ENCODE peak calls at places on chromosomes 6 and 20, in five cellular contexts. E is H1, S is mesenchymal stem cell, W is H9, K is neuronal stem cell. V is an unnamed sample.

GRCh38 chr20:12173333-12173732 is 255.6 kb downstream of the BTBD3 start:
- DNase-seq in W (no peak), S (no peak), E (no peak), K (no peak), V (no peak)

GRCh38 chr6:82006027-82006738 is 241.4 kb downstream of the IBTK start:
- DNase-seq in K (no peak), S (peak; percentile 45), E (no peak), W (peak; percentile 46), V (peak; percentile 78)

GRCh38 chr6:170555305-170555704 is 1.1 kb downstream of the TBP start:
- DNase-seq in E (no peak), W (no peak), K (no peak), S (no peak), V (no peak)

GRCh38 chr6:56450376-56450775 is 192.3 kb downstream of the DST start:
- DNase-seq in K (no peak), S (no peak), W (no peak), E (no peak), V (no peak)

GRCh38 chr6:165232277-165232654 is 77.1 kb downstream of the C6orf118 start:
- DNase-seq in E (no peak), K (no peak), W (no peak), S (no peak), V (no peak)

GRCh38 chr6:37777272-37777736 is 42.2 kb upstream of the ZFAND3 start:
- DNase-seq in W (peak; percentile 64), S (no peak), E (no peak), K (no peak), V (no peak)

GRCh38 chr20:51517839-51518238 is 24.7 kb downstream of the NFATC2 start:
- DNase-seq in E (no peak), W (no peak), S (no peak), K (no peak), V (no peak)

GRCh38 chr6:109456710-109457595 is 1.4 kb upstream of the MICAL1 start:
- DNase-seq in S (no peak), E (no peak), W (no peak), K (no peak), V (no peak)

GRCh38 chr20:46400253-46400652 is 6.2 kb downstream of the ELMO2 start:
- DNase-seq in S (peak; percentile 91), E (no peak), W (no peak), K (no peak), V (peak; percentile 39)

GRCh38 chr20:8639112-8639778 is 429.6 kb upstream of the PLCB4 start:
- DNase-seq in S (no peak), E (no peak), K (no peak), W (no peak), V (no peak)

GRCh38 chr6:163413054-163413344 is 1.5 kb upstream of the QKI start:
- DNase-seq in W (no peak), E (no peak), S (no peak), K (no peak), V (no peak)

GRCh38 chr6:18284261-18284660 is 19.9 kb upstream of the DEK start:
- DNase-seq in S (no peak), W (no peak), E (no peak), K (no peak), V (no peak)

GRCh38 chr6:56695702-56696101 is 53.0 kb upstream of the DST start:
- DNase-seq in W (no peak), K (no peak), S (no peak), E (no peak), V (no peak)

GRCh38 chr6:152576525-152576924 is 60.6 kb downstream of the SYNE1 start:
- DNase-seq in E (no peak), S (no peak), W (no peak), K (no peak), V (no peak)

GRCh38 chr6:41787219-41787917 is at the start of gene TOMM6:
- DNase-seq in E (peak; percentile 77), K (peak; percentile 95), S (peak; percentile 96), W (peak; percentile 96), V (peak; percentile 96)

GRCh38 chr6:16432075-16433032 is 194.0 kb downstream of the GMPR start:
- DNase-seq in S (no peak), K (no peak), E (no peak), W (no peak), V (no peak)

GRCh38 chr6:63882208-63882607 is 246.6 kb downstream of the PHF3 start:
- DNase-seq in S (no peak), W (peak; percentile 37), E (no peak), K (no peak), V (no peak)

GRCh38 chr6:97462944-97463343 is 179.9 kb upstream of the MMS22L start:
- DNase-seq in S (no peak), W (no peak), E (no peak), K (no peak), V (no peak)

GRCh38 chr6:157974341-157974894 is 7.2 kb upstream of the SYNJ2 start:
- DNase-seq in E (no peak), W (no peak), S (no peak), K (no peak), V (peak; percentile 56)
- H2AK5ac ChIP-seq in E (peak overlapping the region; percentile 65), W (no peak overlapping the region), S (no peak overlapping the region), K (no peak overlapping the region), V (no peak overlapping the region)

DNA sequence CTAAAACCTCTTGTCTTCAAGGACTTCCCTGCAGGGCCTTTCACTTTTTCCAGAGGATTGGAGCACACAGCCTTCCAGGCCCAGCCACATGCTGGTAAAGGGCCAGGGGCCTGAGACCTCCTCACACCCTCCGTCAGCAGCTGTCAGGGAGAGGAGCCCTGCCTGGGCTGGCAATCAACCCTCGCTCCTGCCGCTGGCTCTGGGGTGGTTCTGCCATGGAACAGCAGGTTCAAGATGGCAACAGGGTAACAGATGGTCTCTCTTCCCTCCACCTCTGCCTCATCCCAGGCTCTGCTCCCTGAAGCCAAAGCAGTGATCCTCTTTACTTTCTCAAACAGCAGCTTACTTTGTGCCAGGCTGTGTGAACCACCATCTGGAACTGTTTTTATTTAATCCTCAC is 23.8 kb downstream of the PCNA start:
- DNase-seq in K (no peak), S (no peak), E (no peak), W (no peak), V (no peak)
- H2BK12ac ChIP-seq in K (no peak overlapping the region), S (no peak overlapping the region), E (no peak overlapping the region), W (no peak overlapping the region), V (no peak overlapping the region)

DNA sequence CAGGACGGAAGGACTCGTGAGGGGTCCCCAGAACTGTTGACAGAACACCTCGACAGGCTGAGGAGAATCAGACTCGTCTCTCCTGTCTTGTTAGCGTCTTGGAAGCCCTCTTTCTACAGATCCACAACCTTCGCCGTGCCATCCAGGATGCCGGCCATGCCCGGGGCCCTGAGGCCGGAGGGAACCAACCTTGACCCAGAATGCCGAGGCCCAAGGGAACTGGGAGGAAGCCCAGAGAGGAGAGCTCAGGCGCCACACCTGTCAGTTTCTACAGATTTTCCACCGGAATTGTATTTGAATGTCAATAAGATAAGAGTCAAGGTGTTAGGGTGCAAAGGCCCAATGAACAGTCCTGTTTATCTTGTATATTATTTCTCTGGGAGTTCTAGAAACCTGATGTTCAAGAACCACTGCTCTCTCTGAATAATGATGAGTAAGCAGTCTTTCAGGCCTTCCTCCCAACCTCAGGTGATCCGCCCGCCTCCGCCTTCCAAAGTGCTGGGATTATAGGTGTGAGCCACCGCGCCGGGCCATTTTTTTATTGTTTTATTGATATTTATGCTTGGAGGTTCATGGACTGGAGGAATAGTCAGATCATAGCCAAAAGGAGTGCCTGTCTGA is 804 bp upstream of the ME1 start:
- DNase-seq in W (peak; percentile 33), K (no peak), S (no peak), E (no peak), V (no peak)
- H4K8ac ChIP-seq in W (no peak overlapping the region), K (no peak overlapping the region), S (peak overlapping the region; percentile 98), E (peak overlapping the region; percentile 95), V (peak overlapping the region; percentile 79)

DNA sequence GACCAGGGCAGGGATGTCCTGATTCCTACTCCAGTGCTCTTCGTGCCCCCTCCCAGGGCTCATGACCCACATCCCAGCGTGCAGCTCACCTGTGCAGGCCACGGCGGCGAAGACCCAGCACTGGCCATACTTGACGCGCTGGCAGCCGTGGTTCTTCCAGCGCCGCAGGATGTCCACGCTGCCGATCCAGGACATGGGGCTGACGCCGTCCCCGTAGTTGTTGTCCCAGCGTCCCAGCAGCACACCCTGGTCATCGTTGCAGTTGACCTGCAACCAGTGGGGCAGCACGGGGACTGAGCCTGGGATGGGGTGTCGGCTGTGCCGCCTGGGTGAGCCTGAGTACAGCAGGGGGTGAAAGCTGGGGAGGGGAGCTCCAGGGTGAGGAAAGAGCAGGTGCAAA is 18.4 kb downstream of the TGM2 start:
- DNase-seq in W (no peak), K (no peak), S (no peak), E (no peak), V (no peak)
- H2AK5ac ChIP-seq in W (no peak overlapping the region), K (no peak overlapping the region), S (no peak overlapping the region), E (no peak overlapping the region), V (no peak overlapping the region)

DNA sequence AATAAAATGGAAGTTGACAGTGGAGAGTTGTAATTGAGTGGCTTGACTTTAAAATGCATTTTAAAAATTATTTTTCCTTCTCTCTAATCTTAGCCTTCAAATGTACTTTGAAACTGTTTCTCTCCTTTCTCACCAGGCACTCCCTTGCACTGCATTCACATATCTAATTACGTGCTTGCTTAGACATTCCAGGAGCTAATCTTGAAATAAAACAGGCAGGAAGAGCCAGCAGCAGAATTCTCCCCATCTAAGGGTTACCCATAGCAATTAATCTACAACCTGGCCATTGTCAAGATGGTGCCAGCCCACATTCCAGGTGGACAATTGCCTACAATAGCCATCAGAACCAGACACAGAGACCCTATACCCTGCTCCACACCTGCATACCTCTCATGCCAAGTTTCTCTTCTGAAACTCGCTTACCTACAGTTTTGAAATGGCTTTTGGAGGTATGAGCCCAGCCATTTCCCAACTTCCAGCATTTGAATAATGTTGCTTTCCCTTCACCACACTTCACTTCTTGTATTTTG is 167.6 kb upstream of the GJE1 start:
- DNase-seq in W (no peak), S (no peak), E (no peak), K (no peak), V (peak; percentile 90)
- H2BK12ac ChIP-seq in W (no peak overlapping the region), S (no peak overlapping the region), E (no peak overlapping the region), K (no peak overlapping the region), V (no peak overlapping the region)

DNA sequence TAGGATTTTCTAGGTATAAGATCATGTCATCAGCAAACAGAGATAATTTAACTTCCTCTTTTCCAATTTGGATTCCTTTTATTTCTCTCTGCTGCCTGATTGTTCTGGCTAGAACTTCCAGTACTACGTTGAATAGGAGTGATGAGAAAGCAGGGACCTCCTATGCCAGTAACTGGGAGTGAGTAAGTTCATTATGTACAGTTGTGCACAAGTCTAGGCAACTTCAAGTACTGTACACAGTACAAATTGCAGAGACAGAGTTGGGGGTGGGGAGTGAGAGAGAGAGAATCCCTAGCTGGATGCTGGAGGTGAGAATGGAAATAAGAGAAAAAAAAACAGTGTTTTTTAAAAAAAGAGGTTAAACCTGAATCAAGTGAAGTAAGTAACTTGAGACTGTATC is 210.2 kb downstream of the MMUT start:
- DNase-seq in E (no peak), S (no peak), W (no peak), K (no peak), V (no peak)
- H4K8ac ChIP-seq in E (no peak overlapping the region), S (no peak overlapping the region), W (no peak overlapping the region), K (no peak overlapping the region), V (no peak overlapping the region)

DNA sequence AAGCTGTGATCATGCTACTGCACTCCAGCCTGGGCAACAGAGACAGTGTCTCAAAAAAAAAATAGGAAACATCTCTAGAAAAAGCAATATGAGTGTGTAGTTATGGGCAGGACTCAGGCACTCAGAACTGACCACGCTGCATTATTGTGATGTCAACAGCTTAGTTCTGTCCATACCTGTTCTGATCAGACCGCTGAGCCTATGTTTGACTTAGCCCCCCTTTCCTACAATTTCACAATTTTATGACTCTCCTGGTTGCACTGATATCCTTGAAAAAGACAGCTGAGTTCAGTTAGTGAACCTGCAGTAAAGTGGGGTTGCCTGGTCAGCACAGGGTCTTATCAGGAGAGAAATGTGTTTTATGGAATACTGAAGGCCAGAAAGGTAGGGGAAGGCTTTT is 37.8 kb upstream of the PRDM1 start:
- DNase-seq in S (no peak), K (no peak), E (no peak), W (no peak), V (no peak)
- H2AK5ac ChIP-seq in S (no peak overlapping the region), K (no peak overlapping the region), E (no peak overlapping the region), W (no peak overlapping the region), V (no peak overlapping the region)